ENCODE peak calls at places on chromosomes 11 and 22, in four cellular contexts. E is NCI-H1436; D is SK-MEL-5; V is activated naive CD8-positive, alpha-beta T cell treated with anti-CD3 and anti-CD28 coated beads for 36 hours. B is an unnamed sample.

GRCh38 chr11:84526250-84526649 is 1100.9 kb downstream of the DLG2 start:
- DNase-seq in V (no peak), E (no peak), D (no peak), B (no peak)

GRCh38 chr11:75454987-75455386 is 22.0 kb upstream of the KLHL35 start:
- DNase-seq in E (no peak), D (no peak), V (no peak), B (no peak)

GRCh38 chr22:38455530-38456271 is 702 bp upstream of the KCNJ4 start:
- DNase-seq in V (peak), E (peak), D (peak), B (peak)

GRCh38 chr11:79481795-79482194 is 41.0 kb upstream of the TENM4 start:
- DNase-seq in E (no peak), V (no peak), D (no peak), B (no peak)

GRCh38 chr11:116420770-116421528 is 351.8 kb downstream of the BUD13 start:
- DNase-seq in E (no peak), D (no peak), V (no peak), B (no peak)

GRCh38 chr11:72519220-72519881 is 85.0 kb upstream of the CLPB start:
- DNase-seq in V (peak), D (peak), E (no peak), B (no peak)

GRCh38 chr11:113006916-113007445 is 45.8 kb downstream of the NCAM1 start:
- DNase-seq in V (no peak), D (no peak), E (no peak), B (no peak)

GRCh38 chr11:120674537-120674936 is 163.0 kb downstream of the GRIK4 start:
- DNase-seq in E (no peak), V (no peak), D (no peak), B (no peak)

GRCh38 chr11:3087373-3087772 is 30.1 kb upstream of the CARS1 start:
- DNase-seq in D (no peak), V (no peak), E (no peak), B (no peak)

GRCh38 chr11:11640152-11640551 is 18.3 kb upstream of the GALNT18 start:
- DNase-seq in E (no peak), D (no peak), V (no peak), B (no peak)

GRCh38 chr11:67468056-67468455 is 995 bp downstream of the TMEM134 start:
- DNase-seq in V (peak), E (no peak), D (no peak), B (peak)

GRCh38 chr11:90288207-90288821 is 65.5 kb upstream of the CHORDC1 start:
- DNase-seq in E (peak), D (peak), V (no peak), B (no peak)

GRCh38 chr22:20438678-20439492 is 1.3 kb upstream of the SCARF2 start:
- DNase-seq in E (no peak), D (peak), V (no peak), B (no peak)

GRCh38 chr22:25970348-25970995 is 198.8 kb upstream of the SEZ6L start:
- DNase-seq in V (no peak), D (no peak), E (peak), B (no peak)

GRCh38 chr11:57361926-57362325 is 19.0 kb downstream of the PRG3 start:
- DNase-seq in E (no peak), V (no peak), D (no peak), B (no peak)

GRCh38 chr22:36384766-36385400 is 2.9 kb downstream of the MYH9 start:
- DNase-seq in V (no peak), D (peak), E (no peak), B (no peak)

GRCh38 chr22:49971232-49972162 is 10.9 kb downstream of the PIM3 start:
- DNase-seq in D (peak), V (peak), E (peak), B (peak)

B was measured in head of caudate nucleus.